ENCODE peak calls at places on chromosome 7, in ten cellular contexts. One of them, this sample, is unnamed.
A peak's percentile ranks its signal among the peaks of the same experiment; 100 is the strongest.

GRCh38 chr7:23347682-23348180 is 48.6 kb downstream of the MALSU1 start:
- DNase-seq in CD14-positive monocyte: no peak
- DNase-seq in nephron progenitor cell: no peak
- DNase-seq in astrocyte: peak; percentile 85
- DNase-seq in fibroblast of pulmonary artery: peak; percentile 84
- DNase-seq in pancreas: no peak
- DNase-seq in heart left ventricle: no peak
- DNase-seq in fibroblast of mammary gland: peak; percentile 88
- DNase-seq in tibial nerve: no peak
- DNase-seq in endodermal cell: no peak
- DNase-seq in this sample: peak; percentile 74

GRCh38 chr7:76278540-76278939 is 23.9 kb upstream of the HSPB1 start:
- DNase-seq in CD14-positive monocyte: no peak
- DNase-seq in nephron progenitor cell: no peak
- DNase-seq in astrocyte: no peak
- DNase-seq in fibroblast of pulmonary artery: no peak
- DNase-seq in pancreas: no peak
- DNase-seq in heart left ventricle: no peak
- DNase-seq in fibroblast of mammary gland: no peak
- DNase-seq in tibial nerve: no peak
- DNase-seq in endodermal cell: peak; percentile 71
- DNase-seq in this sample: no peak

GRCh38 chr7:36970551-36971514 is 246.5 kb upstream of the AOAH start:
- DNase-seq in CD14-positive monocyte: no peak
- DNase-seq in nephron progenitor cell: no peak
- DNase-seq in astrocyte: no peak
- DNase-seq in fibroblast of pulmonary artery: no peak
- DNase-seq in pancreas: no peak
- DNase-seq in heart left ventricle: no peak
- DNase-seq in fibroblast of mammary gland: no peak
- DNase-seq in tibial nerve: no peak
- DNase-seq in endodermal cell: no peak
- DNase-seq in this sample: no peak

GRCh38 chr7:121882731-121883130 is 9.8 kb downstream of the PTPRZ1 start:
- DNase-seq in CD14-positive monocyte: no peak
- DNase-seq in nephron progenitor cell: no peak
- DNase-seq in astrocyte: no peak
- DNase-seq in fibroblast of pulmonary artery: no peak
- DNase-seq in pancreas: no peak
- DNase-seq in heart left ventricle: no peak
- DNase-seq in fibroblast of mammary gland: no peak
- DNase-seq in tibial nerve: no peak
- DNase-seq in endodermal cell: no peak
- DNase-seq in this sample: no peak

GRCh38 chr7:30285067-30285530 is 702 bp downstream of the ZNRF2 start:
- DNase-seq in CD14-positive monocyte: no peak
- DNase-seq in nephron progenitor cell: peak; percentile 58
- DNase-seq in astrocyte: peak; percentile 8
- DNase-seq in fibroblast of pulmonary artery: peak; percentile 31
- DNase-seq in pancreas: peak; percentile 80
- DNase-seq in heart left ventricle: peak; percentile 70
- DNase-seq in fibroblast of mammary gland: peak; percentile 23
- DNase-seq in tibial nerve: no peak
- DNase-seq in endodermal cell: peak; percentile 71
- DNase-seq in this sample: no peak

GRCh38 chr7:96080021-96080420 is 241.9 kb downstream of the SLC25A13 start:
- DNase-seq in CD14-positive monocyte: no peak
- DNase-seq in nephron progenitor cell: no peak
- DNase-seq in astrocyte: no peak
- DNase-seq in fibroblast of pulmonary artery: no peak
- DNase-seq in pancreas: no peak
- DNase-seq in heart left ventricle: no peak
- DNase-seq in fibroblast of mammary gland: no peak
- DNase-seq in tibial nerve: no peak
- DNase-seq in endodermal cell: no peak
- DNase-seq in this sample: no peak

GRCh38 chr7:30908681-30909080 is 3.0 kb upstream of the AQP1 start:
- DNase-seq in CD14-positive monocyte: no peak
- DNase-seq in nephron progenitor cell: peak; percentile 27
- DNase-seq in astrocyte: no peak
- DNase-seq in fibroblast of pulmonary artery: no peak
- DNase-seq in pancreas: no peak
- DNase-seq in heart left ventricle: no peak
- DNase-seq in fibroblast of mammary gland: no peak
- DNase-seq in tibial nerve: no peak
- DNase-seq in endodermal cell: peak; percentile 90
- DNase-seq in this sample: no peak

GRCh38 chr7:23117841-23118240 is 12.3 kb downstream of the KLHL7 start:
- DNase-seq in CD14-positive monocyte: no peak
- DNase-seq in nephron progenitor cell: no peak
- DNase-seq in astrocyte: no peak
- DNase-seq in fibroblast of pulmonary artery: no peak
- DNase-seq in pancreas: no peak
- DNase-seq in heart left ventricle: no peak
- DNase-seq in fibroblast of mammary gland: peak; percentile 34
- DNase-seq in tibial nerve: no peak
- DNase-seq in endodermal cell: no peak
- DNase-seq in this sample: no peak

GRCh38 chr7:1974290-1974689 is 258.5 kb downstream of the MAD1L1 start:
- DNase-seq in CD14-positive monocyte: no peak
- DNase-seq in nephron progenitor cell: no peak
- DNase-seq in astrocyte: no peak
- DNase-seq in fibroblast of pulmonary artery: no peak
- DNase-seq in pancreas: no peak
- DNase-seq in heart left ventricle: no peak
- DNase-seq in fibroblast of mammary gland: no peak
- DNase-seq in tibial nerve: no peak
- DNase-seq in endodermal cell: no peak
- DNase-seq in this sample: no peak

GRCh38 chr7:773622-773915 is 46.5 kb upstream of the PRKAR1B start:
- DNase-seq in CD14-positive monocyte: no peak
- DNase-seq in nephron progenitor cell: no peak
- DNase-seq in astrocyte: no peak
- DNase-seq in fibroblast of pulmonary artery: no peak
- DNase-seq in pancreas: no peak
- DNase-seq in heart left ventricle: no peak
- DNase-seq in fibroblast of mammary gland: no peak
- DNase-seq in tibial nerve: no peak
- DNase-seq in endodermal cell: no peak
- DNase-seq in this sample: no peak

GRCh38 chr7:109259151-109259550 is 689.5 kb downstream of the DNAJB9 start:
- DNase-seq in CD14-positive monocyte: no peak
- DNase-seq in nephron progenitor cell: no peak
- DNase-seq in astrocyte: no peak
- DNase-seq in fibroblast of pulmonary artery: no peak
- DNase-seq in pancreas: no peak
- DNase-seq in heart left ventricle: no peak
- DNase-seq in fibroblast of mammary gland: no peak
- DNase-seq in tibial nerve: no peak
- DNase-seq in endodermal cell: no peak
- DNase-seq in this sample: no peak

GRCh38 chr7:50696810-50697582 is 85.7 kb downstream of the GRB10 start:
- DNase-seq in CD14-positive monocyte: no peak
- DNase-seq in nephron progenitor cell: no peak
- DNase-seq in astrocyte: no peak
- DNase-seq in fibroblast of pulmonary artery: peak; percentile 29
- DNase-seq in pancreas: no peak
- DNase-seq in heart left ventricle: no peak
- DNase-seq in fibroblast of mammary gland: peak; percentile 26
- DNase-seq in tibial nerve: no peak
- DNase-seq in endodermal cell: peak; percentile 68
- DNase-seq in this sample: no peak
- TF ChIP-seq CTCF in CD14-positive monocyte: peak; percentile 23
- TF ChIP-seq CTCF in nephron progenitor cell: no peak
- TF ChIP-seq CTCF in astrocyte: peak; percentile 45
- TF ChIP-seq CTCF in fibroblast of pulmonary artery: peak; percentile 58
- TF ChIP-seq CTCF in pancreas: no peak
- TF ChIP-seq CTCF in heart left ventricle: peak; percentile 22
- TF ChIP-seq CTCF in fibroblast of mammary gland: peak; percentile 57
- TF ChIP-seq CTCF in tibial nerve: no peak
- TF ChIP-seq CTCF in endodermal cell: peak; percentile 82
- TF ChIP-seq CTCF in this sample: peak; percentile 75

GRCh38 chr7:157521752-157522151 is 184.9 kb downstream of the DNAJB6 start:
- DNase-seq in CD14-positive monocyte: peak; percentile 4
- DNase-seq in nephron progenitor cell: no peak
- DNase-seq in astrocyte: no peak
- DNase-seq in fibroblast of pulmonary artery: no peak
- DNase-seq in pancreas: peak; percentile 40
- DNase-seq in heart left ventricle: no peak
- DNase-seq in fibroblast of mammary gland: no peak
- DNase-seq in tibial nerve: no peak
- DNase-seq in endodermal cell: no peak
- DNase-seq in this sample: no peak

GRCh38 chr7:157523766-157524421 is 187.1 kb downstream of the DNAJB6 start:
- DNase-seq in CD14-positive monocyte: peak; percentile 35
- DNase-seq in nephron progenitor cell: no peak
- DNase-seq in astrocyte: no peak
- DNase-seq in fibroblast of pulmonary artery: no peak
- DNase-seq in pancreas: no peak
- DNase-seq in heart left ventricle: no peak
- DNase-seq in fibroblast of mammary gland: no peak
- DNase-seq in tibial nerve: no peak
- DNase-seq in endodermal cell: no peak
- DNase-seq in this sample: no peak

GRCh38 chr7:157523371-157523765 is 186.6 kb downstream of the DNAJB6 start:
- DNase-seq in CD14-positive monocyte: peak; percentile 26
- DNase-seq in nephron progenitor cell: no peak
- DNase-seq in astrocyte: no peak
- DNase-seq in fibroblast of pulmonary artery: no peak
- DNase-seq in pancreas: peak; percentile 35
- DNase-seq in heart left ventricle: no peak
- DNase-seq in fibroblast of mammary gland: no peak
- DNase-seq in tibial nerve: no peak
- DNase-seq in endodermal cell: peak; percentile 30
- DNase-seq in this sample: no peak

GRCh38 chr7:157522189-157522588 is 185.4 kb downstream of the DNAJB6 start:
- DNase-seq in CD14-positive monocyte: peak; percentile 6
- DNase-seq in nephron progenitor cell: no peak
- DNase-seq in astrocyte: no peak
- DNase-seq in fibroblast of pulmonary artery: no peak
- DNase-seq in pancreas: peak; percentile 32
- DNase-seq in heart left ventricle: no peak
- DNase-seq in fibroblast of mammary gland: no peak
- DNase-seq in tibial nerve: no peak
- DNase-seq in endodermal cell: peak; percentile 33
- DNase-seq in this sample: no peak

GRCh38 chr7:157522954-157523353 is 186.2 kb downstream of the DNAJB6 start:
- DNase-seq in CD14-positive monocyte: peak; percentile 38
- DNase-seq in nephron progenitor cell: no peak
- DNase-seq in astrocyte: no peak
- DNase-seq in fibroblast of pulmonary artery: no peak
- DNase-seq in pancreas: peak; percentile 31
- DNase-seq in heart left ventricle: no peak
- DNase-seq in fibroblast of mammary gland: no peak
- DNase-seq in tibial nerve: no peak
- DNase-seq in endodermal cell: peak; percentile 40
- DNase-seq in this sample: no peak
- TF ChIP-seq CTCF in CD14-positive monocyte: no peak
- TF ChIP-seq CTCF in nephron progenitor cell: no peak
- TF ChIP-seq CTCF in astrocyte: no peak
- TF ChIP-seq CTCF in fibroblast of pulmonary artery: no peak
- TF ChIP-seq CTCF in pancreas: no peak
- TF ChIP-seq CTCF in heart left ventricle: no peak
- TF ChIP-seq CTCF in fibroblast of mammary gland: no peak
- TF ChIP-seq CTCF in tibial nerve: no peak
- TF ChIP-seq CTCF in endodermal cell: no peak
- TF ChIP-seq CTCF in this sample: no peak

GRCh38 chr7:145732521-145732920 is 384.1 kb upstream of the CNTNAP2 start:
- DNase-seq in CD14-positive monocyte: no peak
- DNase-seq in nephron progenitor cell: no peak
- DNase-seq in astrocyte: no peak
- DNase-seq in fibroblast of pulmonary artery: no peak
- DNase-seq in pancreas: no peak
- DNase-seq in heart left ventricle: no peak
- DNase-seq in fibroblast of mammary gland: no peak
- DNase-seq in tibial nerve: no peak
- DNase-seq in endodermal cell: no peak
- DNase-seq in this sample: no peak

DNA sequence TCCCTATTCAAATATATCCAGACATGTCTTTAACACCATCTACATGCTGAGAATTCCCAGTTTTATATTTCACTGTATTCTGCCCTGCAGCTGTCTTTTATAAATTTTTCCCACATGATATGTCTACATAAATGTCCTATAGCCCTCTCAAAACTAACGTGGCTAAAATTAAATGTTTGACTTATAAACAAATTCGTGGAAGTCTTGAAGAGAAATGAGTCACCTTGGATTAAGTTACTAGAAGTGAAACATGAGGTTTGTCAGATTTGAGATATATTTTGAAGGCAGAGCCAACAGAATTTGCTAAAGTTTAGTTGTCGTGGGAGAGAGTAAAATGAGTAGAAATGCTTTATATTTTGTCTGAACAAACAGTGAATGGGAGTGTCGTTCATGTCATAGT is 386.9 kb upstream of the CNTNAP2 start:
- DNase-seq in CD14-positive monocyte: no peak
- DNase-seq in nephron progenitor cell: no peak
- DNase-seq in astrocyte: no peak
- DNase-seq in fibroblast of pulmonary artery: no peak
- DNase-seq in pancreas: no peak
- DNase-seq in heart left ventricle: no peak
- DNase-seq in fibroblast of mammary gland: no peak
- DNase-seq in tibial nerve: no peak
- DNase-seq in endodermal cell: no peak
- DNase-seq in this sample: no peak
- TF ChIP-seq CTCF in CD14-positive monocyte: no peak
- TF ChIP-seq CTCF in nephron progenitor cell: no peak
- TF ChIP-seq CTCF in astrocyte: no peak
- TF ChIP-seq CTCF in fibroblast of pulmonary artery: no peak
- TF ChIP-seq CTCF in pancreas: no peak
- TF ChIP-seq CTCF in heart left ventricle: no peak
- TF ChIP-seq CTCF in fibroblast of mammary gland: no peak
- TF ChIP-seq CTCF in tibial nerve: no peak
- TF ChIP-seq CTCF in endodermal cell: no peak
- TF ChIP-seq CTCF in this sample: no peak

DNA sequence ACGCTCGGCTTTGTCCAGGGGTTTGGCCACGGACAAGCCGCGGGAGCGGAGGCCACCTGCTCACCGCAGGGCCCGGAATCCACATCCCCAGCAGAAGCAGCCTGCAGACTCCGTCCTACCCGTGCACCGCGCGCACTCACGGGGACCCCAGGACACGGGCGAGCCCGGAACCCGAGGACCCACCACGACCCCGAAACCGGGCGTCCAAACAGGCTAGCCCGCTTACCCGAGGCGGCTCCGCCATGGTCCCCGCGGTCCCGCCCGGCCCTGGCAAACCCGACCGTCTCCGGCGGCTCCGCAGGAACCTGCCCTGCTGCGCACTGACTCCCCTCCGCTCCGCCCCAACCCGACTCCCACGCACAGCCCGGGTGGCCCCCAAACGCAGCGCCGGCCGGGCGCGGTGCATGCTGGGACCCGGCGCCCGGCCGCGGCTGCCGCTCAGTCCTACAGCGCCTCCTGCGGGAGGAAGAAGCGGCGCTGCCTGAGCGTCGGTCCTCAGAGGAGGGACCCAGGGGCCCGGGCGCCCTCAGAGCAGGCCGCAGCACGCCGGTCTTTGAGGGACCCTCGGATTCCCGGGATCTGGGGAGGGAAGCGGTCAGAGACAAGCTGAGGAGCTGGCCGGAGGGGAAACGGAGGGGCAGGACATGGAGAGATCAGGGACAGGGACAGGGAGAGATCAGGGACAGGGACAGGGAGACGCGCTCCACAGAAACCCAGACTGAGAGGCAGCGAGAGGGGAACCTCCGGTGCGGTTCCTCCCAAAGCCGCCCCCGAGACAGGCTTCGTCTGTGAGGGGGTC is at the start of gene ZNF786:
- DNase-seq in CD14-positive monocyte: peak; percentile 76
- DNase-seq in nephron progenitor cell: peak; percentile 96
- DNase-seq in astrocyte: peak; percentile 72
- DNase-seq in fibroblast of pulmonary artery: peak; percentile 90
- DNase-seq in pancreas: peak; percentile 94
- DNase-seq in heart left ventricle: peak; percentile 95
- DNase-seq in fibroblast of mammary gland: peak; percentile 84
- DNase-seq in tibial nerve: peak; percentile 58
- DNase-seq in endodermal cell: peak; percentile 93
- DNase-seq in this sample: peak; percentile 69
- TF ChIP-seq CTCF in CD14-positive monocyte: peak; percentile 92
- TF ChIP-seq CTCF in nephron progenitor cell: peak; percentile 73
- TF ChIP-seq CTCF in astrocyte: peak; percentile 49
- TF ChIP-seq CTCF in fibroblast of pulmonary artery: peak; percentile 47
- TF ChIP-seq CTCF in pancreas: peak; percentile 93
- TF ChIP-seq CTCF in heart left ventricle: peak; percentile 95
- TF ChIP-seq CTCF in fibroblast of mammary gland: peak; percentile 49
- TF ChIP-seq CTCF in tibial nerve: peak; percentile 97
- TF ChIP-seq CTCF in endodermal cell: peak; percentile 96
- TF ChIP-seq CTCF in this sample: peak; percentile 73

This sample was measured in brain microvascular endothelial cell.